ENCODE peak calls at places on chromosomes 2 and 18, in six cellular contexts. One of them, this sample, is unnamed.

GRCh38 chr2:177413703-177414102 is 21.1 kb downstream of the AGPS start:
- DNase-seq in fibroblast of villous mesenchyme: no peak
- DNase-seq in mucosa of gallbladder: no peak
- DNase-seq in tibial artery: no peak
- DNase-seq in stimulated activated CD4-positive, alpha-beta T cell treated with anti-CD3 and anti-CD28 coated beads, TNF-alpha, amount 100 ng/mL, for 48 hours: no peak
- DNase-seq in stimulated activated CD8-positive, alpha-beta memory T cell treated with anti-CD3 and anti-CD28 coated beads, Interleukin-12 subunit alpha, Interleukin-12 subunit beta, amount 100 ng/mL, for 1 hour: no peak
- DNase-seq in this sample: no peak

GRCh38 chr2:168086805-168087204 is 160.6 kb downstream of the STK39 start:
- DNase-seq in stimulated activated CD4-positive, alpha-beta T cell treated with anti-CD3 and anti-CD28 coated beads, TNF-alpha, amount 100 ng/mL, for 48 hours: no peak
- DNase-seq in mucosa of gallbladder: no peak
- DNase-seq in fibroblast of villous mesenchyme: no peak
- DNase-seq in stimulated activated CD8-positive, alpha-beta memory T cell treated with anti-CD3 and anti-CD28 coated beads, Interleukin-12 subunit alpha, Interleukin-12 subunit beta, amount 100 ng/mL, for 1 hour: no peak
- DNase-seq in tibial artery: no peak
- DNase-seq in this sample: no peak

GRCh38 chr18:533995-534601 is 33.6 kb upstream of the COLEC12 start:
- DNase-seq in mucosa of gallbladder: no peak
- DNase-seq in stimulated activated CD8-positive, alpha-beta memory T cell treated with anti-CD3 and anti-CD28 coated beads, Interleukin-12 subunit alpha, Interleukin-12 subunit beta, amount 100 ng/mL, for 1 hour: no peak
- DNase-seq in tibial artery: no peak
- DNase-seq in fibroblast of villous mesenchyme: no peak
- DNase-seq in stimulated activated CD4-positive, alpha-beta T cell treated with anti-CD3 and anti-CD28 coated beads, TNF-alpha, amount 100 ng/mL, for 48 hours: no peak
- DNase-seq in this sample: no peak

GRCh38 chr2:176461098-176461497 is 191.9 kb downstream of the MTX2 start:
- DNase-seq in mucosa of gallbladder: no peak
- DNase-seq in tibial artery: no peak
- DNase-seq in stimulated activated CD8-positive, alpha-beta memory T cell treated with anti-CD3 and anti-CD28 coated beads, Interleukin-12 subunit alpha, Interleukin-12 subunit beta, amount 100 ng/mL, for 1 hour: no peak
- DNase-seq in fibroblast of villous mesenchyme: peak; percentile 18
- DNase-seq in stimulated activated CD4-positive, alpha-beta T cell treated with anti-CD3 and anti-CD28 coated beads, TNF-alpha, amount 100 ng/mL, for 48 hours: no peak
- DNase-seq in this sample: no peak

GRCh38 chr2:203352604-203353255 is 24.5 kb downstream of the ABI2 start:
- DNase-seq in mucosa of gallbladder: no peak
- DNase-seq in stimulated activated CD4-positive, alpha-beta T cell treated with anti-CD3 and anti-CD28 coated beads, TNF-alpha, amount 100 ng/mL, for 48 hours: no peak
- DNase-seq in stimulated activated CD8-positive, alpha-beta memory T cell treated with anti-CD3 and anti-CD28 coated beads, Interleukin-12 subunit alpha, Interleukin-12 subunit beta, amount 100 ng/mL, for 1 hour: no peak
- DNase-seq in tibial artery: no peak
- DNase-seq in fibroblast of villous mesenchyme: no peak
- DNase-seq in this sample: peak; percentile 34

GRCh38 chr2:199446996-199447395 is 10.7 kb downstream of the SATB2 start:
- DNase-seq in stimulated activated CD4-positive, alpha-beta T cell treated with anti-CD3 and anti-CD28 coated beads, TNF-alpha, amount 100 ng/mL, for 48 hours: no peak
- DNase-seq in fibroblast of villous mesenchyme: no peak
- DNase-seq in tibial artery: no peak
- DNase-seq in stimulated activated CD8-positive, alpha-beta memory T cell treated with anti-CD3 and anti-CD28 coated beads, Interleukin-12 subunit alpha, Interleukin-12 subunit beta, amount 100 ng/mL, for 1 hour: no peak
- DNase-seq in mucosa of gallbladder: no peak
- DNase-seq in this sample: no peak

GRCh38 chr2:43152186-43152585 is 74.2 kb downstream of the ZFP36L2 start:
- DNase-seq in stimulated activated CD8-positive, alpha-beta memory T cell treated with anti-CD3 and anti-CD28 coated beads, Interleukin-12 subunit alpha, Interleukin-12 subunit beta, amount 100 ng/mL, for 1 hour: no peak
- DNase-seq in fibroblast of villous mesenchyme: no peak
- DNase-seq in tibial artery: no peak
- DNase-seq in mucosa of gallbladder: no peak
- DNase-seq in stimulated activated CD4-positive, alpha-beta T cell treated with anti-CD3 and anti-CD28 coated beads, TNF-alpha, amount 100 ng/mL, for 48 hours: no peak
- DNase-seq in this sample: peak; percentile 34

GRCh38 chr2:215982465-215982875 is 30.9 kb downstream of the MREG start:
- DNase-seq in stimulated activated CD8-positive, alpha-beta memory T cell treated with anti-CD3 and anti-CD28 coated beads, Interleukin-12 subunit alpha, Interleukin-12 subunit beta, amount 100 ng/mL, for 1 hour: no peak
- DNase-seq in fibroblast of villous mesenchyme: peak; percentile 16
- DNase-seq in stimulated activated CD4-positive, alpha-beta T cell treated with anti-CD3 and anti-CD28 coated beads, TNF-alpha, amount 100 ng/mL, for 48 hours: peak; percentile 24
- DNase-seq in mucosa of gallbladder: peak; percentile 73
- DNase-seq in tibial artery: no peak
- DNase-seq in this sample: peak; percentile 40

GRCh38 chr18:1906421-1906820 is 664.9 kb downstream of the METTL4 start:
- DNase-seq in stimulated activated CD4-positive, alpha-beta T cell treated with anti-CD3 and anti-CD28 coated beads, TNF-alpha, amount 100 ng/mL, for 48 hours: no peak
- DNase-seq in tibial artery: no peak
- DNase-seq in mucosa of gallbladder: no peak
- DNase-seq in fibroblast of villous mesenchyme: no peak
- DNase-seq in stimulated activated CD8-positive, alpha-beta memory T cell treated with anti-CD3 and anti-CD28 coated beads, Interleukin-12 subunit alpha, Interleukin-12 subunit beta, amount 100 ng/mL, for 1 hour: no peak
- DNase-seq in this sample: peak; percentile 59

GRCh38 chr18:32552421-32553030 is 81.8 kb upstream of the GAREM1 start:
- DNase-seq in stimulated activated CD8-positive, alpha-beta memory T cell treated with anti-CD3 and anti-CD28 coated beads, Interleukin-12 subunit alpha, Interleukin-12 subunit beta, amount 100 ng/mL, for 1 hour: peak; percentile 26
- DNase-seq in mucosa of gallbladder: peak; percentile 70
- DNase-seq in tibial artery: no peak
- DNase-seq in fibroblast of villous mesenchyme: peak; percentile 67
- DNase-seq in stimulated activated CD4-positive, alpha-beta T cell treated with anti-CD3 and anti-CD28 coated beads, TNF-alpha, amount 100 ng/mL, for 48 hours: peak; percentile 40
- DNase-seq in this sample: peak; percentile 71

GRCh38 chr2:118479020-118479419 is 368.4 kb downstream of the EN1 start:
- DNase-seq in tibial artery: no peak
- DNase-seq in stimulated activated CD4-positive, alpha-beta T cell treated with anti-CD3 and anti-CD28 coated beads, TNF-alpha, amount 100 ng/mL, for 48 hours: no peak
- DNase-seq in stimulated activated CD8-positive, alpha-beta memory T cell treated with anti-CD3 and anti-CD28 coated beads, Interleukin-12 subunit alpha, Interleukin-12 subunit beta, amount 100 ng/mL, for 1 hour: no peak
- DNase-seq in fibroblast of villous mesenchyme: no peak
- DNase-seq in mucosa of gallbladder: no peak
- DNase-seq in this sample: no peak

GRCh38 chr2:126649101-126649500 is 6.9 kb upstream of the GYPC start:
- DNase-seq in tibial artery: no peak
- DNase-seq in stimulated activated CD4-positive, alpha-beta T cell treated with anti-CD3 and anti-CD28 coated beads, TNF-alpha, amount 100 ng/mL, for 48 hours: no peak
- DNase-seq in fibroblast of villous mesenchyme: no peak
- DNase-seq in mucosa of gallbladder: no peak
- DNase-seq in stimulated activated CD8-positive, alpha-beta memory T cell treated with anti-CD3 and anti-CD28 coated beads, Interleukin-12 subunit alpha, Interleukin-12 subunit beta, amount 100 ng/mL, for 1 hour: no peak
- DNase-seq in this sample: no peak

GRCh38 chr18:75477913-75478312 is 50.4 kb upstream of the SMIM21 start:
- DNase-seq in mucosa of gallbladder: no peak
- DNase-seq in stimulated activated CD8-positive, alpha-beta memory T cell treated with anti-CD3 and anti-CD28 coated beads, Interleukin-12 subunit alpha, Interleukin-12 subunit beta, amount 100 ng/mL, for 1 hour: no peak
- DNase-seq in fibroblast of villous mesenchyme: peak; percentile 25
- DNase-seq in tibial artery: no peak
- DNase-seq in stimulated activated CD4-positive, alpha-beta T cell treated with anti-CD3 and anti-CD28 coated beads, TNF-alpha, amount 100 ng/mL, for 48 hours: no peak
- DNase-seq in this sample: no peak

GRCh38 chr18:39841133-39842041 is 2113.6 kb upstream of the PIK3C3 start:
- DNase-seq in stimulated activated CD8-positive, alpha-beta memory T cell treated with anti-CD3 and anti-CD28 coated beads, Interleukin-12 subunit alpha, Interleukin-12 subunit beta, amount 100 ng/mL, for 1 hour: no peak
- DNase-seq in mucosa of gallbladder: peak; percentile 58
- DNase-seq in fibroblast of villous mesenchyme: peak; percentile 69
- DNase-seq in tibial artery: peak; percentile 67
- DNase-seq in stimulated activated CD4-positive, alpha-beta T cell treated with anti-CD3 and anti-CD28 coated beads, TNF-alpha, amount 100 ng/mL, for 48 hours: no peak
- DNase-seq in this sample: peak; percentile 87

GRCh38 chr2:55163895-55164509 is 68.1 kb downstream of the CLHC1 start:
- DNase-seq in fibroblast of villous mesenchyme: no peak
- DNase-seq in stimulated activated CD4-positive, alpha-beta T cell treated with anti-CD3 and anti-CD28 coated beads, TNF-alpha, amount 100 ng/mL, for 48 hours: no peak
- DNase-seq in stimulated activated CD8-positive, alpha-beta memory T cell treated with anti-CD3 and anti-CD28 coated beads, Interleukin-12 subunit alpha, Interleukin-12 subunit beta, amount 100 ng/mL, for 1 hour: no peak
- DNase-seq in mucosa of gallbladder: peak; percentile 58
- DNase-seq in tibial artery: no peak
- DNase-seq in this sample: peak; percentile 11

GRCh38 chr2:149213764-149214493 is 116.5 kb upstream of the LYPD6 start:
- DNase-seq in tibial artery: no peak
- DNase-seq in fibroblast of villous mesenchyme: no peak
- DNase-seq in mucosa of gallbladder: peak; percentile 69
- DNase-seq in stimulated activated CD4-positive, alpha-beta T cell treated with anti-CD3 and anti-CD28 coated beads, TNF-alpha, amount 100 ng/mL, for 48 hours: no peak
- DNase-seq in stimulated activated CD8-positive, alpha-beta memory T cell treated with anti-CD3 and anti-CD28 coated beads, Interleukin-12 subunit alpha, Interleukin-12 subunit beta, amount 100 ng/mL, for 1 hour: no peak
- DNase-seq in this sample: no peak

GRCh38 chr2:134412639-134412999 is 158.7 kb downstream of the MGAT5 start:
- DNase-seq in stimulated activated CD4-positive, alpha-beta T cell treated with anti-CD3 and anti-CD28 coated beads, TNF-alpha, amount 100 ng/mL, for 48 hours: no peak
- DNase-seq in tibial artery: no peak
- DNase-seq in fibroblast of villous mesenchyme: no peak
- DNase-seq in mucosa of gallbladder: no peak
- DNase-seq in stimulated activated CD8-positive, alpha-beta memory T cell treated with anti-CD3 and anti-CD28 coated beads, Interleukin-12 subunit alpha, Interleukin-12 subunit beta, amount 100 ng/mL, for 1 hour: no peak
- DNase-seq in this sample: no peak

GRCh38 chr2:165239826-165240618 is 808 bp downstream of the SCN2A start:
- DNase-seq in stimulated activated CD8-positive, alpha-beta memory T cell treated with anti-CD3 and anti-CD28 coated beads, Interleukin-12 subunit alpha, Interleukin-12 subunit beta, amount 100 ng/mL, for 1 hour: no peak
- DNase-seq in fibroblast of villous mesenchyme: no peak
- DNase-seq in stimulated activated CD4-positive, alpha-beta T cell treated with anti-CD3 and anti-CD28 coated beads, TNF-alpha, amount 100 ng/mL, for 48 hours: no peak
- DNase-seq in mucosa of gallbladder: no peak
- DNase-seq in tibial artery: no peak
- DNase-seq in this sample: peak; percentile 38

GRCh38 chr18:62585274-62586147 is 62.7 kb downstream of the ZCCHC2 start:
- DNase-seq in fibroblast of villous mesenchyme: no peak
- DNase-seq in stimulated activated CD4-positive, alpha-beta T cell treated with anti-CD3 and anti-CD28 coated beads, TNF-alpha, amount 100 ng/mL, for 48 hours: peak; percentile 60
- DNase-seq in mucosa of gallbladder: no peak
- DNase-seq in stimulated activated CD8-positive, alpha-beta memory T cell treated with anti-CD3 and anti-CD28 coated beads, Interleukin-12 subunit alpha, Interleukin-12 subunit beta, amount 100 ng/mL, for 1 hour: no peak
- DNase-seq in tibial artery: no peak
- DNase-seq in this sample: no peak

GRCh38 chr2:162256621-162257020 is 13.4 kb upstream of the FAP start:
- DNase-seq in tibial artery: no peak
- DNase-seq in mucosa of gallbladder: no peak
- DNase-seq in stimulated activated CD4-positive, alpha-beta T cell treated with anti-CD3 and anti-CD28 coated beads, TNF-alpha, amount 100 ng/mL, for 48 hours: no peak
- DNase-seq in stimulated activated CD8-positive, alpha-beta memory T cell treated with anti-CD3 and anti-CD28 coated beads, Interleukin-12 subunit alpha, Interleukin-12 subunit beta, amount 100 ng/mL, for 1 hour: no peak
- DNase-seq in fibroblast of villous mesenchyme: no peak
- DNase-seq in this sample: no peak

GRCh38 chr18:34741401-34741800 is 31.3 kb downstream of the DTNA start:
- DNase-seq in fibroblast of villous mesenchyme: no peak
- DNase-seq in stimulated activated CD8-positive, alpha-beta memory T cell treated with anti-CD3 and anti-CD28 coated beads, Interleukin-12 subunit alpha, Interleukin-12 subunit beta, amount 100 ng/mL, for 1 hour: no peak
- DNase-seq in mucosa of gallbladder: no peak
- DNase-seq in stimulated activated CD4-positive, alpha-beta T cell treated with anti-CD3 and anti-CD28 coated beads, TNF-alpha, amount 100 ng/mL, for 48 hours: no peak
- DNase-seq in tibial artery: no peak
- DNase-seq in this sample: no peak

GRCh38 chr18:10519366-10519765 is 6.5 kb upstream of the NAPG start:
- DNase-seq in mucosa of gallbladder: no peak
- DNase-seq in stimulated activated CD8-positive, alpha-beta memory T cell treated with anti-CD3 and anti-CD28 coated beads, Interleukin-12 subunit alpha, Interleukin-12 subunit beta, amount 100 ng/mL, for 1 hour: no peak
- DNase-seq in fibroblast of villous mesenchyme: no peak
- DNase-seq in stimulated activated CD4-positive, alpha-beta T cell treated with anti-CD3 and anti-CD28 coated beads, TNF-alpha, amount 100 ng/mL, for 48 hours: no peak
- DNase-seq in tibial artery: no peak
- DNase-seq in this sample: no peak

GRCh38 chr2:160505236-160505635 is 11.6 kb upstream of the RBMS1 start:
- DNase-seq in stimulated activated CD8-positive, alpha-beta memory T cell treated with anti-CD3 and anti-CD28 coated beads, Interleukin-12 subunit alpha, Interleukin-12 subunit beta, amount 100 ng/mL, for 1 hour: no peak
- DNase-seq in stimulated activated CD4-positive, alpha-beta T cell treated with anti-CD3 and anti-CD28 coated beads, TNF-alpha, amount 100 ng/mL, for 48 hours: no peak
- DNase-seq in mucosa of gallbladder: no peak
- DNase-seq in fibroblast of villous mesenchyme: no peak
- DNase-seq in tibial artery: no peak
- DNase-seq in this sample: no peak

GRCh38 chr2:108612514-108613183 is 78.4 kb downstream of the LIMS1 start:
- DNase-seq in fibroblast of villous mesenchyme: no peak
- DNase-seq in mucosa of gallbladder: no peak
- DNase-seq in stimulated activated CD8-positive, alpha-beta memory T cell treated with anti-CD3 and anti-CD28 coated beads, Interleukin-12 subunit alpha, Interleukin-12 subunit beta, amount 100 ng/mL, for 1 hour: no peak
- DNase-seq in stimulated activated CD4-positive, alpha-beta T cell treated with anti-CD3 and anti-CD28 coated beads, TNF-alpha, amount 100 ng/mL, for 48 hours: peak; percentile 47
- DNase-seq in tibial artery: no peak
- DNase-seq in this sample: no peak

GRCh38 chr2:235447210-235447609 is 46.6 kb upstream of the AGAP1 start:
- DNase-seq in tibial artery: no peak
- DNase-seq in stimulated activated CD4-positive, alpha-beta T cell treated with anti-CD3 and anti-CD28 coated beads, TNF-alpha, amount 100 ng/mL, for 48 hours: no peak
- DNase-seq in mucosa of gallbladder: no peak
- DNase-seq in fibroblast of villous mesenchyme: no peak
- DNase-seq in stimulated activated CD8-positive, alpha-beta memory T cell treated with anti-CD3 and anti-CD28 coated beads, Interleukin-12 subunit alpha, Interleukin-12 subunit beta, amount 100 ng/mL, for 1 hour: no peak
- DNase-seq in this sample: no peak

GRCh38 chr18:23235860-23236259 is 100.6 kb downstream of the CABLES1 start:
- DNase-seq in stimulated activated CD8-positive, alpha-beta memory T cell treated with anti-CD3 and anti-CD28 coated beads, Interleukin-12 subunit alpha, Interleukin-12 subunit beta, amount 100 ng/mL, for 1 hour: no peak
- DNase-seq in tibial artery: no peak
- DNase-seq in mucosa of gallbladder: no peak
- DNase-seq in fibroblast of villous mesenchyme: no peak
- DNase-seq in stimulated activated CD4-positive, alpha-beta T cell treated with anti-CD3 and anti-CD28 coated beads, TNF-alpha, amount 100 ng/mL, for 48 hours: no peak
- DNase-seq in this sample: no peak